ENCODE peak calls at places on chromosomes 1 and 21, in four cellular contexts. E is K562, A is H1, F is HepG2. L is an unnamed sample.

GRCh38 chr1:185439727-185440415 is 122.8 kb upstream of the IVNS1ABP start:
- DNase-seq in E (peak; percentile 24), F (no peak), A (no peak), L (peak; percentile 24)

GRCh38 chr1:40868051-40868723 is 6.0 kb upstream of the CITED4 start:
- DNase-seq in F (peak; percentile 87), E (peak; percentile 83), A (no peak), L (peak; percentile 75)

GRCh38 chr1:152034324-152034653 is 2.5 kb downstream of the S100A11 start:
- DNase-seq in E (no peak), F (peak; percentile 42), A (no peak), L (no peak)

GRCh38 chr1:40317394-40318074 is 448 bp upstream of the COL9A2 start:
- DNase-seq in F (no peak), A (no peak), E (no peak), L (no peak)

GRCh38 chr1:59680044-59680443 is 134.7 kb upstream of the HOOK1 start:
- DNase-seq in F (no peak), E (no peak), A (no peak), L (no peak)

GRCh38 chr1:187001198-187001904 is 172.6 kb downstream of the PLA2G4A start:
- DNase-seq in A (no peak), E (no peak), F (no peak), L (peak; percentile 24)

GRCh38 chr1:119225270-119225669 is 84.8 kb upstream of the WARS2 start:
- DNase-seq in A (no peak), F (no peak), E (no peak), L (no peak)

GRCh38 chr1:206559661-206559995 is 52.3 kb downstream of the RASSF5 start:
- DNase-seq in A (no peak), F (no peak), E (peak; percentile 77), L (no peak)

GRCh38 chr1:93844262-93845045 is 34.6 kb downstream of the DNTTIP2 start:
- DNase-seq in A (no peak), F (peak; percentile 77), E (peak; percentile 82), L (peak; percentile 83)

GRCh38 chr1:51750729-51751128 is 127.8 kb downstream of the NRDC start:
- DNase-seq in E (no peak), F (no peak), A (no peak), L (no peak)

GRCh38 chr1:228166170-228166936 is 749 bp downstream of the IBA57 start:
- DNase-seq in E (peak; percentile 82), F (peak; percentile 83), A (no peak), L (no peak)

GRCh38 chr21:38504056-38504455 is 5.8 kb upstream of the ERG start:
- DNase-seq in E (no peak), F (no peak), A (no peak), L (no peak)

GRCh38 chr1:163583782-163584181 is 262.0 kb downstream of the NUF2 start:
- DNase-seq in E (no peak), A (no peak), F (no peak), L (no peak)

GRCh38 chr1:227351443-227351842 is 33.2 kb upstream of the CDC42BPA start:
- DNase-seq in F (no peak), A (no peak), E (no peak), L (peak; percentile 96)

GRCh38 chr21:16741228-16741665 is 771.6 kb upstream of the CXADR start:
- DNase-seq in E (no peak), A (no peak), F (no peak), L (no peak)

GRCh38 chr1:94103608-94104007 is 17.3 kb downstream of the ABCA4 start:
- DNase-seq in F (no peak), E (no peak), A (no peak), L (no peak)

GRCh38 chr21:30345014-30345413 is 3.4 kb downstream of the KRTAP23-1 start:
- DNase-seq in F (no peak), A (no peak), E (no peak), L (no peak)

GRCh38 chr1:2212542-2213491 is 15.3 kb upstream of the SKI start:
- DNase-seq in A (peak; percentile 79), E (peak; percentile 88), F (peak; percentile 50), L (peak; percentile 97)

GRCh38 chr1:203306970-203307541 is 1.7 kb downstream of the BTG2 start:
- DNase-seq in E (no peak), F (no peak), A (no peak), L (peak; percentile 42)

GRCh38 chr1:219085082-219085481 is 88.6 kb upstream of the LYPLAL1 start:
- DNase-seq in E (no peak), A (no peak), F (no peak), L (no peak)

GRCh38 chr1:234400773-234401172 is 27.5 kb downstream of the COA6 start:
- DNase-seq in A (no peak), F (no peak), E (no peak), L (peak; percentile 67)

GRCh38 chr1:172089768-172090510 is 248.6 kb downstream of the DNM3 start:
- DNase-seq in E (peak; percentile 4), F (peak; percentile 1), A (peak; percentile 57), L (peak; percentile 67)

GRCh38 chr1:246078126-246078887 is 428.8 kb downstream of the SMYD3 start:
- DNase-seq in F (peak; percentile 34), E (peak; percentile 39), A (no peak), L (no peak)

GRCh38 chr1:16724718-16725438 is 15.4 kb upstream of the RNU1-4 start:
- DNase-seq in E (peak; percentile 3), F (no peak), A (no peak), L (no peak)

GRCh38 chr1:64691631-64692030 is 53.2 kb upstream of the RAVER2 start:
- DNase-seq in F (no peak), A (no peak), E (no peak), L (peak; percentile 73)

GRCh38 chr1:53182688-53183276 is 13.8 kb upstream of the CPT2 start:
- DNase-seq in E (no peak), A (no peak), F (no peak), L (no peak)
- H2AFZ ChIP-seq in E (peak overlapping the region; percentile 93), A (peak overlapping the region; percentile 27), F (no peak overlapping the region), L (no peak overlapping the region)

GRCh38 chr1:27684176-27684575 is 12.2 kb upstream of the IFI6 start:
- DNase-seq in E (no peak), F (no peak), A (no peak), L (no peak)

GRCh38 chr1:27687906-27688305 is 15.9 kb upstream of the IFI6 start:
- DNase-seq in A (no peak), E (no peak), F (no peak), L (no peak)

GRCh38 chr1:27690205-27690604 is 18.2 kb upstream of the IFI6 start:
- DNase-seq in E (peak; percentile 41), A (no peak), F (no peak), L (no peak)

GRCh38 chr1:27686223-27686990 is 14.4 kb upstream of the IFI6 start:
- DNase-seq in F (no peak), A (no peak), E (no peak), L (no peak)

DNA sequence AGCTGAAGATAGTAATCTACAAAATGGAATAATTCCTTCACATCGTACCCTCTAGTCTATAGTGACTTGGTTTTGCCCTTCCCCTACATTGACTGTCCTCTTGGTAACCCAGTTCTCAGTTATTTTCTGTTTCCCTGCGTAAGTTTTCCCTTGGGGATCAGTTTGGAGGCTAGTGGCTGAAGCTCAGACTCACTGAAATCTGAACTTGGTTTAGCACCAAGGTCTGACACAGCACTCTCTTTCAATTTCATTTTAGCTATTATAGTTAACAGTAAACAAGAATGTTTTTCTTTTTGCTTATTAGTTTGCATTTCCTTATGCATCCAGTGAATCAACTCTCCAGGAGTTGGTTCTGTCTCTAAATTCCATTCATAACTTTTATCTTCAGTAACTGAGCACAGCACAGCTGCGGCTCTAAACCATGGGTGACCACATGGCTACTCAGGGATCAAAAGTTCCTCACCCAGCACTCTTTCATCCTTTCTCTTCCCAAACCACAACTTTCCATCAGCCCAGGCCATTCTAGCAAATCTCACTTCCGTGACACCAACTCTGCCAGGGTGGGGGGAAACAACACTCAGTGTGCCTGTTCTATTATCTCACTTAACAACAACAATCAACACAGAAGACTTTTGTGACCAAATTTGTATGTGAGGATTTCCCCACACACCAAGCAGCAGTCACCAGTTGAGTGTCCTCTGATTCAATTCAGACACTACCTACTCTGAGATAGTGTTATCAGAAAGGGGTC is 17.6 kb upstream of the IFI6 start:
- DNase-seq in F (no peak), A (no peak), E (no peak), L (no peak)
- TF ChIP-seq JUN in F (no peak), A (no peak), E (no peak), L (no peak)

GRCh38 chr21:45109831-45110492 is 35.6 kb downstream of the ADARB1 start:
- DNase-seq in A (no peak), F (no peak), E (peak; percentile 38), L (peak; percentile 56)
- H3K27ac ChIP-seq in A (no peak overlapping the region), F (no peak overlapping the region), E (peak overlapping the region; percentile 27), L (peak overlapping the region; percentile 85)

GRCh38 chr1:25820247-25821111 is 725 bp downstream of the MTFR1L start:
- DNase-seq in E (peak; percentile 89), F (peak; percentile 69), A (no peak), L (peak; percentile 51)
- H2AFZ ChIP-seq in E (peak overlapping the region; percentile 90), F (no peak overlapping the region), A (no peak overlapping the region), L (peak overlapping the region; percentile 81)

DNA sequence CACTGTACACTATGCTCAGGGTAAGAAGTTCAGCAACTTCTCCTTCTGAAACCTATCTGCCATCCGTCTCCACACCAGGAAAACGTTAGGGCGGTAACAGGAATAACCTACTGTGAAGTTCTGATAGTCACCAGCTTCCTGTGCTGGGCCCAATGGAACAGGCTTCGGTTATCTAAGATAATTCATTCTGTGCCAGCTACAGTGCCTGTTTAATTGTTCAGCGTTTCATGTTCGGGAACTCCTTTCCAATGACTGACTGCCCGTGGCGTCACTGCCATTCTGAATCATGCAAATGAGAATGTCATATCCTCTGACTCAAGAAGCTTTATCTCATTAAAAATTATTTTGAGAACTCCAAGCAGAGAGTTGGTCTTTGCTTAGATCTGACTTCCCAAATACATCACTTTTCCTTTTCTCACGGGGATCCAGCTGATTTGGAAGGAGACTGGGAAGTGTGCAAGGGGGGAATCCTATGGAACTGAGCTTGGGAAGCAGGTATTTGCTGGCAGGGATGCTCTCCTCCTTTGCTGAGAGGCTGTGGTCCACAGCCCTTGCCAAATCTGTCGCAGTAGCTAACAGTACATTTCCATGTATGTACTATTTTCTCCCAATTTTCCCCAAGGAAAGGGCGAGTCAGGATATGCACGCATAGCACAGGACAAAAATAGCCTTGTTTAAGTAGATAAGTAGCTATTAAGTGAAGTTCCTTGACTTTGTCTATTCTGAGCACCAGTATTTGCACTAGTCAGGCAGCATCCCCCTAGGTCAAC is 358.7 kb downstream of the LTN1 start:
- DNase-seq in F (no peak), A (no peak), E (no peak), L (peak; percentile 94)
- TF ChIP-seq JUN in F (no peak), A (no peak), E (no peak), L (peak; percentile 86)

GRCh38 chr1:10495475-10495817 is 20.7 kb downstream of the PEX14 start:
- DNase-seq in F (no peak), E (no peak), A (no peak), L (no peak)

GRCh38 chr1:10494754-10495474 is 20.2 kb downstream of the PEX14 start:
- DNase-seq in A (no peak), F (peak; percentile 40), E (peak; percentile 83), L (peak; percentile 59)

GRCh38 chr1:10489291-10490055 is 14.7 kb downstream of the PEX14 start:
- DNase-seq in A (no peak), E (no peak), F (no peak), L (no peak)

GRCh38 chr1:10494418-10494753 is 19.6 kb downstream of the PEX14 start:
- DNase-seq in A (no peak), F (no peak), E (no peak), L (no peak)

GRCh38 chr1:10490271-10490970 is 15.7 kb downstream of the PEX14 start:
- DNase-seq in E (no peak), F (no peak), A (no peak), L (no peak)
- H3K27ac ChIP-seq in E (no peak overlapping the region), F (no peak overlapping the region), A (no peak overlapping the region), L (no peak overlapping the region)

L was measured in endothelial cell of umbilical vein.